ENCODE peak calls at places on chromosomes 16 and 17, in six cellular contexts. K is neural progenitor cell, O is T-helper 2 cell, L is GM13977, J is EH, R is EL. A is an unnamed sample.

GRCh38 chr17:72665841-72666518 is 426.5 kb downstream of the SLC39A11 start:
- DNase-seq in K (no peak), O (no peak), L (no peak), J (peak; percentile 26), R (no peak), A (peak; percentile 46)

GRCh38 chr16:84876873-84877606 is 57.3 kb downstream of the CRISPLD2 start:
- DNase-seq in K (peak; percentile 18), O (no peak), L (no peak), J (no peak), R (no peak), A (no peak)

GRCh38 chr16:30603945-30604315 is 6.3 kb downstream of the ZNF689 start:
- DNase-seq in K (no peak), O (no peak), L (no peak), J (peak; percentile 10), R (no peak), A (no peak)

GRCh38 chr16:71746442-71747046 is 22.0 kb upstream of the PHLPP2 start:
- DNase-seq in K (peak; percentile 47), O (peak; percentile 65), L (peak; percentile 55), J (peak; percentile 45), R (peak; percentile 29), A (peak; percentile 43)

GRCh38 chr16:73289232-73289631 is 241.3 kb upstream of the ZFHX3 start:
- DNase-seq in K (no peak), O (peak; percentile 42), L (peak; percentile 68), J (no peak), R (no peak), A (no peak)

GRCh38 chr16:67504190-67505021 is 21.1 kb upstream of the AGRP start:
- DNase-seq in K (no peak), O (peak; percentile 85), L (peak; percentile 64), J (peak; percentile 18), R (no peak), A (peak; percentile 13)

GRCh38 chr17:31250229-31250628 is 46.8 kb downstream of the OMG start:
- DNase-seq in K (no peak), O (no peak), L (peak; percentile 40), J (peak; percentile 17), R (no peak), A (no peak)

GRCh38 chr17:29002811-29003210 is 3.0 kb downstream of the SEZ6 start:
- DNase-seq in K (no peak), O (no peak), L (no peak), J (no peak), R (no peak), A (no peak)

GRCh38 chr17:14942511-14943185 is 322.5 kb downstream of the PMP22 start:
- DNase-seq in K (no peak), O (no peak), L (no peak), J (peak; percentile 62), R (peak; percentile 83), A (peak; percentile 74)

GRCh38 chr16:58492735-58493134 is 7.2 kb upstream of the NDRG4 start:
- DNase-seq in K (peak; percentile 54), O (no peak), L (no peak), J (no peak), R (no peak), A (no peak)

A was measured in RPMI7951.